ENCODE peak calls at places on chromosomes 2 and 18, in four cellular contexts. W is AG09319, T is MM.1S, G is choroid plexus epithelial cell. H is an unnamed sample.

GRCh38 chr2:135198481-135198880 is 146.4 kb downstream of the RAB3GAP1 start:
- DNase-seq in W (no peak), T (no peak), G (no peak), H (no peak)

GRCh38 chr2:168686485-168687191 is 115.8 kb upstream of the NOSTRIN start:
- DNase-seq in W (no peak), T (no peak), G (peak; percentile 58), H (no peak)

GRCh38 chr18:34990571-34990970 is 50.6 kb upstream of the MAPRE2 start:
- DNase-seq in W (no peak), T (no peak), G (no peak), H (no peak)

GRCh38 chr18:906416-907170 is 1.9 kb downstream of the ADCYAP1 start:
- DNase-seq in W (no peak), T (no peak), G (peak; percentile 13), H (no peak)

GRCh38 chr2:188244383-188244782 is 47.3 kb upstream of the GULP1 start:
- DNase-seq in W (no peak), T (no peak), G (no peak), H (no peak)

GRCh38 chr2:136243638-136244557 is 125.9 kb upstream of the CXCR4 start:
- DNase-seq in W (no peak), T (no peak), G (no peak), H (no peak)

GRCh38 chr2:234422242-234422641 is 74.6 kb downstream of the ARL4C start:
- DNase-seq in W (peak; percentile 52), T (no peak), G (peak; percentile 94), H (no peak)

GRCh38 chr2:69791045-69791444 is 38.4 kb upstream of the GMCL1 start:
- DNase-seq in W (no peak), T (no peak), G (peak; percentile 74), H (no peak)

GRCh38 chr18:77133920-77134496 is 1.4 kb upstream of the MBP start:
- DNase-seq in W (no peak), T (no peak), G (no peak), H (no peak)

GRCh38 chr2:7191927-7192326 is 274.7 kb downstream of the RNF144A start:
- DNase-seq in W (peak; percentile 12), T (no peak), G (peak; percentile 96), H (no peak)

GRCh38 chr2:113175101-113175628 is 1.4 kb downstream of the PSD4 start:
- DNase-seq in W (no peak), T (peak; percentile 85), G (no peak), H (peak; percentile 89)

DNA sequence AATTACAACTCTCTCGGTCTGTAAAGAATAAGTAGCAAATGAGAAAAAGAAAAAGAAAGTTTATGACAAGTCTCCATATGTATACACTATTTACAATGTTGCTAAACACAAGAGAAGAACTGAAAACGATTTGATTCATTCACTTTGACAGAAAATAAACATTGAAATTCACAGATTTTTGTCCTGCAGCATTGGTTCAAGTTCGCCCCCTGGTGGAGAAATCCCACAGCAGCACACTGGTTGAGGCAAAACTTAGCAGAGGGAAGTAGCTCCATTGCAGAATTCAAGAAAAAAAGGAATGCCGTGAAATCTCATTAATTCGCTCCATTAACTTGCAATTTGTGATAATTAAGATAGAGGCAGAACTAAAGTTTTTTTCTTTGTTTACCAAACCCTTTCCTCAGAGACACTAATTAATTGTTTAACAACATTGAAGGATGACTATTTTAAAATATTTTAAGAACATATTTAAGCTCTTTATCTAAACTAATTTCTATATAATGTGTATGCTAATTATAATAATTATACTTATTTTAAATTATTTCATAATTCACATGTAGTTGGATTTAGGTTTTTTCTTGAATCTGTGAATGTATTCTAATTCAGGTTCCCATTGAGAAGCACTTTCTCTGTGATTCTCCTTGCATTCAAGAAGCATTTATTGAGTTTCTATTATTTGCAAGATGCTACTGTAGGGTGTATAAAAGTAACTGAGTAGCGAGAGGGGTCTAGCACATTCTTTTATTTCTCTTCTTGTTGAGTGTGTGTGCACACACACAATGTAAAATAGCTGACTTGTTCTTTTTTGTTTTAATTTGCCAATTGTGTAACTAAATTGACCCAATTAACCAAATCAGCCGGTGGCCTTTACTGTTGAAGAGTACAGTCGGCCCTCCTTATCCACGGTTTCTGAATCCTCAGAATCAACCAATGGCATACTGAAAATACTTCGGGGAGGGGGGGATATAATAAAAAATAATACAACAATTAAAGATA is 74.1 kb downstream of the COL4A3 start:
- DNase-seq in W (peak; percentile 20), T (peak; percentile 66), G (peak; percentile 83), H (peak; percentile 50)
- TF ChIP-seq CTCF in W (peak; percentile 100), T (peak; percentile 98), G (peak; percentile 99), H (peak; percentile 95)

DNA sequence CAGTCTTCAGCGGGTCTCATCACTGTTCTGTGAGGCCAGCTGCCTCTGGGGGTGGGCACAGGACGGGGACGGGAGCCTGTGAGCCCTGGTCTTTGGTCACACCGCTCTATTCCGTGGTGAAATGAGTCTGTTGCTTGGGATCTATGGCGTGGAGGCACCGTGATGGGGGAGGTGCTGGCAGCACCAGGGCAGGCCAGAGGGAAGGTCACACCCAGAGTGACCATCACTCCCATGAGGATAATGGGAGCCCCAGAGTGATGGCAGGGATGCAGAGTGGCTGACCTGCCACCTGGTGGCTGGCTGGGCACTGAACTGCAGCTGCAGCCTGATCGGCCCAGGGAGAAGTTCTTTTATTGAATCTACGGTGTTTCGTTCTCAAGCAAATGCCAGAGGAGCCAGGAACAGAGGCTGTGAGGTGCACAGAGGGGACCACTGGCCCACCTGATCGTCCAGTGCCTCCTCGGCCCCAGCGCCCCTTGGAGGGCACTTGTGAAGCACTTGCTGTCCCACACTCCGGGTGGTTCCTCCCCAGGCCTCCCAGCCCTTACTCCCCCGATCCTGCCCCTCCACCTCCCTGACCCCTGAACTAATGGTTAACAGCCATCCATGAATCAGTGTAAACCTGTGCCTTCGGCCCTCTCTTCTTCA is 17.9 kb downstream of the KCNIP3 start:
- DNase-seq in W (no peak), T (peak; percentile 16), G (peak; percentile 36), H (peak; percentile 39)
- TF ChIP-seq CTCF in W (peak; percentile 52), T (peak; percentile 33), G (peak; percentile 66), H (no peak)

GRCh38 chr2:38742797-38743559 is 8.2 kb downstream of the SRSF7 start:
- DNase-seq in W (no peak), T (no peak), G (no peak), H (no peak)

GRCh38 chr2:38743672-38744398 is 7.3 kb downstream of the SRSF7 start:
- DNase-seq in W (no peak), T (no peak), G (no peak), H (no peak)

GRCh38 chr2:38741542-38741852 is 9.7 kb downstream of the SRSF7 start:
- DNase-seq in W (no peak), T (no peak), G (no peak), H (no peak)

GRCh38 chr2:38739524-38739923 is 11.6 kb downstream of the SRSF7 start:
- DNase-seq in W (no peak), T (no peak), G (no peak), H (no peak)

GRCh38 chr2:38740851-38741541 is 10.2 kb downstream of the SRSF7 start:
- DNase-seq in W (no peak), T (peak; percentile 48), G (peak; percentile 61), H (no peak)
- TF ChIP-seq CTCF in W (peak; percentile 27), T (peak; percentile 44), G (peak; percentile 37), H (no peak)

GRCh38 chr2:66305714-66306113 is 129.2 kb upstream of the MEIS1 start:
- DNase-seq in W (no peak), T (no peak), G (no peak), H (no peak)
- TF ChIP-seq CTCF in W (no peak), T (no peak), G (no peak), H (no peak)

DNA sequence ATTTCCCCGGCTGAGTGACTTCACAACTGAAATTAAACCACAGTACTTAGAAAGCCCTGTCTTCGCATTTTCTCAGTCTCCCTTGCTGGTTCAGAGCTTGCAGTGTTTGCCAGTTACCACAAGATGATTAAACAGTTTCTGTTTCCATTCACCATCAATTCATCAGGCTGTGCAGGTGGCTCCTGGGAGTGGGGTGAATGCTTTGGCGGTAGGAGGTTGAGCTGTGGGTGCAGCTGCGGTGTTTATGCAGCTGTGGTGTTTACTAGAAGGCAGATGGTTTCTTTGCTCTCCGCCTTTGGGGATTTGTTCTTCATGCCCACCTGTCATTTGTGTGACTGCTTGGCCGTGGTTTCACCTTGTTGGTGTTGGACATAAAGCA is 16.1 kb downstream of the ACOXL start:
- DNase-seq in W (no peak), T (peak; percentile 99), G (no peak), H (peak; percentile 77)
- TF ChIP-seq CTCF in W (no peak), T (no peak), G (no peak), H (no peak)

DNA sequence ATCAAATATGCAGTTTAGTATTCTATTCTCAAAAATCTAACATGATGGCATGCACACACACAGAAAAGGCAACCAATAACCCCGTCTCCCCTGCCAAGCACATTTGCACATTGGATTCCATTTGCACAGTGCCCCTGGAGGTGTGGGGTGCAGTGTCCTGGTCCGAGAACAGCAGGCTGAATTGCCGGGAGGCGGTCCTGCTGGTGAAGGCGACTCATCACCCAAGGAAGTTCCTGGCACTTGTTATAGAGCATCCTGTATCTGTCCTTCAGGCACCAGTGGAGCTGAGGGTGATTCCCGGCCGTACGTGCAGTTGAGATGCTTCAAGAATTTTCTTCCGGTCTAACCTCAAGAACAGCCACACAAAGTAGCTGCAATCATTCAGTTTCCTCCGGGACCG is 73.0 kb upstream of the RAB12 start:
- DNase-seq in W (no peak), T (no peak), G (no peak), H (no peak)
- TF ChIP-seq CTCF in W (no peak), T (no peak), G (no peak), H (no peak)

GRCh38 chr2:226011716-226012115 is 612.2 kb downstream of the NYAP2 start:
- DNase-seq in W (no peak), T (no peak), G (no peak), H (no peak)

GRCh38 chr2:226017534-226017933 is 618.0 kb downstream of the NYAP2 start:
- DNase-seq in W (no peak), T (no peak), G (no peak), H (no peak)

GRCh38 chr2:226017107-226017506 is 617.6 kb downstream of the NYAP2 start:
- DNase-seq in W (no peak), T (no peak), G (no peak), H (no peak)

DNA sequence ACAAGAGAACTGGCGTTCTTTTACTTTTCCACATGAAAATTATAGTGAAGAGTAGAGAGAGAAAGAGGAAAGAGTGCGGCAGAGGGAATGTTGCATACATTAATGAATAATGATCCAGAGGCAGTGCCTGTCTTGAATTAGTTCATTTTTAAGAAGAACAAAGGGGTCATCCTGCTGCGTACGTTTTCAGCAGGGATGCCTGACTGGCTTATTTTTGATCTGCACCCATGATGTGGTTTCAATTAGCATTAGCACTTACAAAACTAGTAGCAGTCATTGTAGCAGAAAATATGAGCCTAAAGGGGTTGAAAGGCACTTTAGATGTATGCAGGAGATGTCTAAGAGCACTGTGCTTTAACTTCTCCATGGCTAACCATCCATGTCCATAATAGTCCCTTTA is 612.6 kb downstream of the NYAP2 start:
- DNase-seq in W (no peak), T (no peak), G (no peak), H (no peak)
- TF ChIP-seq CTCF in W (no peak), T (no peak), G (no peak), H (no peak)

GRCh38 chr2:65654496-65654895 is 222.1 kb upstream of the SPRED2 start:
- DNase-seq in W (no peak), T (no peak), G (no peak), H (no peak)

GRCh38 chr2:65658253-65658652 is 225.9 kb upstream of the SPRED2 start:
- DNase-seq in W (no peak), T (no peak), G (no peak), H (no peak)

GRCh38 chr2:65658871-65659270 is 226.5 kb upstream of the SPRED2 start:
- DNase-seq in W (no peak), T (no peak), G (peak; percentile 66), H (no peak)

GRCh38 chr2:65656152-65656718 is 223.8 kb upstream of the SPRED2 start:
- DNase-seq in W (no peak), T (no peak), G (no peak), H (no peak)

GRCh38 chr2:65655000-65655399 is 222.6 kb upstream of the SPRED2 start:
- DNase-seq in W (no peak), T (no peak), G (no peak), H (no peak)
- TF ChIP-seq CTCF in W (no peak), T (no peak), G (no peak), H (no peak)

GRCh38 chr2:241901500-241902351 is 32.2 kb downstream of the RTP5 start:
- DNase-seq in W (no peak), T (no peak), G (peak; percentile 19), H (no peak)
- TF ChIP-seq CTCF in W (no peak), T (no peak), G (peak; percentile 14), H (no peak)

H was measured in GM20000.